ENCODE peak calls at places on chromosome 2, in six cellular contexts. M, Q, D, C, X and H are unnamed samples.
A peak's percentile ranks its signal among the peaks of the same experiment; 100 is the strongest.

GRCh38 chr2:127392828-127393578 is 5.2 kb upstream of the MAP3K2 start:
- DNase-seq in C (no peak), D (no peak), Q (no peak), M (no peak), X (no peak), H (no peak)

GRCh38 chr2:231819449-231820042 is 33.3 kb downstream of the COPS7B start:
- DNase-seq in C (no peak), Q (no peak), M (no peak), X (no peak), D (no peak), H (no peak)

GRCh38 chr2:48120759-48121242 is 214.5 kb upstream of the FBXO11 start:
- DNase-seq in C (no peak), D (peak; percentile 95), X (no peak), Q (no peak), M (no peak), H (no peak)

GRCh38 chr2:203718087-203718486 is 11.6 kb downstream of the CD28 start:
- DNase-seq in M (peak; percentile 53), X (no peak), Q (no peak), D (peak; percentile 52), C (no peak), H (no peak)

GRCh38 chr2:10977003-10977402 is 65.3 kb downstream of the KCNF1 start:
- DNase-seq in Q (no peak), D (peak; percentile 95), C (peak; percentile 8), M (peak; percentile 18), X (no peak), H (no peak)

GRCh38 chr2:127673304-127674069 is 1.8 kb downstream of the LIMS2 start:
- DNase-seq in M (no peak), D (peak; percentile 19), C (no peak), X (no peak), Q (no peak), H (no peak)

GRCh38 chr2:193847140-193847539 is 1652.4 kb upstream of the TMEFF2 start:
- DNase-seq in X (no peak), D (no peak), M (peak; percentile 47), Q (no peak), C (peak; percentile 74), H (no peak)

GRCh38 chr2:189633392-189633811 is 27.9 kb upstream of the ASNSD1 start:
- DNase-seq in D (peak; percentile 45), C (no peak), M (peak; percentile 52), X (no peak), Q (no peak), H (no peak)

GRCh38 chr2:121709776-121710469 is 26.8 kb downstream of the NIFK start:
- DNase-seq in C (no peak), D (no peak), Q (no peak), X (no peak), M (no peak), H (no peak)
- TF ChIP-seq CTCF in C (no peak), D (no peak), Q (no peak), X (no peak), M (no peak), H (no peak)

GRCh38 chr2:149611100-149611820 is 23.7 kb upstream of the MMADHC start:
- DNase-seq in M (no peak), Q (peak; percentile 29), X (no peak), D (no peak), C (no peak), H (no peak)
- TF ChIP-seq CTCF in M (peak; percentile 12), Q (no peak), X (no peak), D (no peak), C (no peak), H (no peak)

GRCh38 chr2:137659616-137660015 is 304.7 kb upstream of the HNMT start:
- DNase-seq in C (no peak), X (no peak), M (no peak), Q (peak; percentile 1), D (peak; percentile 5), H (no peak)
- TF ChIP-seq CTCF in C (no peak), X (peak; percentile 39), M (no peak), Q (no peak), D (no peak), H (no peak)

DNA sequence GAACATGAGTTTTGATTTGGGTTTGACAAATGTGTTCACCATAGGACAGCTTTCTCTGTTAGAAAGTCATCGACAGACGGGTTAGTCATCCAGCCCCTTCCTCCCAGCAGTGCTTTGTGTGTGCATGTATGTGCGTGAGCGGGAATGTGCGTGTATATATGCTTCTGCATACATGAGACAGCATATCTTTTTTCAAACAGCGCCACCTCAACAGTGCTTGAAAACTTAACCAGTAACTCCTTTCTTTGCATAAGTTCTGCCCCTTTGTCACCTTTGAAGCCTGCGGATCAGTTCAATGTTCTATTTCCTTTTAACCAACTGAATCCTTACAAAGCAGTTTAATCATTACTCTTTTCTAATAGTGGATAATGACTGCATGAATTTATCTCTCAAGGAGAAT is 351.4 kb downstream of the LPIN1 start:
- DNase-seq in Q (no peak), C (no peak), D (no peak), M (no peak), X (no peak), H (no peak)
- TF ChIP-seq CTCF in Q (no peak), C (no peak), D (no peak), M (no peak), X (no peak), H (no peak)